ENCODE peak calls at places on chromosomes 16 and 17, in seven cellular contexts. N is activated T-cell treated with anti-CD3 and anti-CD28 coated beads for 1 hour; V is heart right ventricle; Z is RWPE1; T is hepatic stellate cell; I is left ventricle myocardium superior; R is stimulated activated CD4-positive, alpha-beta T cell treated with anti-CD3 and anti-CD28 coated beads, Interleukin-1b, Interleukin-23, amount 100 ng/mL, for 24 hours. L is an unnamed sample.

GRCh38 chr17:79997004-79997673 is 38.5 kb downstream of the TBC1D16 start:
- DNase-seq in N (peak; percentile 57), V (no peak), Z (no peak), T (no peak), I (no peak), R (no peak), L (no peak)

GRCh38 chr17:50693041-50693682 is 14.6 kb downstream of the ANKRD40 start:
- DNase-seq in N (no peak), V (no peak), Z (no peak), T (peak; percentile 46), I (no peak), R (no peak), L (no peak)

GRCh38 chr16:29678691-29679267 is at the start of gene QPRT:
- DNase-seq in N (no peak), V (peak; percentile 58), Z (no peak), T (peak; percentile 40), I (peak; percentile 68), R (no peak), L (no peak)

GRCh38 chr17:30506423-30506822 is 29.2 kb downstream of the GOSR1 start:
- DNase-seq in N (no peak), V (no peak), Z (no peak), T (no peak), I (no peak), R (no peak), L (no peak)

GRCh38 chr17:8051831-8052230 is 13.0 kb downstream of the ALOX15B start:
- DNase-seq in N (no peak), V (no peak), Z (no peak), T (no peak), I (no peak), R (no peak), L (no peak)

GRCh38 chr16:89746043-89746442 is 24.7 kb downstream of the ZNF276 start:
- DNase-seq in N (no peak), V (no peak), Z (no peak), T (no peak), I (no peak), R (no peak), L (no peak)

GRCh38 chr17:62931101-62931500 is 34.9 kb upstream of the TANC2 start:
- DNase-seq in N (no peak), V (no peak), Z (no peak), T (no peak), I (no peak), R (no peak), L (no peak)

GRCh38 chr16:27230562-27230991 is 27.3 kb downstream of the KDM8 start:
- DNase-seq in N (peak; percentile 64), V (no peak), Z (no peak), T (no peak), I (peak; percentile 44), R (no peak), L (no peak)

GRCh38 chr17:83154311-83155127 is 75.1 kb downstream of the METRNL start:
- DNase-seq in N (no peak), V (no peak), Z (no peak), T (no peak), I (no peak), R (no peak), L (no peak)

GRCh38 chr16:57386381-57386951 is 14.2 kb downstream of the CX3CL1 start:
- DNase-seq in N (no peak), V (no peak), Z (no peak), T (peak; percentile 75), I (no peak), R (no peak), L (no peak)

GRCh38 chr17:67417507-67417906 is 40.4 kb downstream of the PITPNC1 start:
- DNase-seq in N (no peak), V (no peak), Z (no peak), T (no peak), I (no peak), R (no peak), L (no peak)

GRCh38 chr16:54506691-54507090 is 220.1 kb upstream of the IRX3 start:
- DNase-seq in N (no peak), V (no peak), Z (no peak), T (no peak), I (no peak), R (no peak), L (no peak)

GRCh38 chr16:77840623-77841274 is 52.4 kb downstream of the VAT1L start:
- DNase-seq in N (no peak), V (no peak), Z (no peak), T (no peak), I (no peak), R (no peak), L (no peak)

GRCh38 chr17:35900693-35901487 is 20.7 kb upstream of the CCL5 start:
- DNase-seq in N (no peak), V (no peak), Z (no peak), T (peak; percentile 24), I (no peak), R (no peak), L (no peak)

GRCh38 chr16:67733734-67734470 is 14.8 kb upstream of the GFOD2 start:
- DNase-seq in N (no peak), V (no peak), Z (no peak), T (no peak), I (no peak), R (no peak), L (no peak)

GRCh38 chr17:7523033-7523432 is 25.8 kb upstream of the TNFSF12 start:
- DNase-seq in N (peak; percentile 46), V (no peak), Z (no peak), T (no peak), I (peak; percentile 48), R (no peak), L (no peak)

GRCh38 chr17:48472485-48473281 is 42.7 kb upstream of the SKAP1 start:
- DNase-seq in N (no peak), V (no peak), Z (no peak), T (peak; percentile 48), I (no peak), R (no peak), L (peak; percentile 52)

GRCh38 chr17:74730491-74731346 is 6.3 kb upstream of the RAB37 start:
- DNase-seq in N (peak; percentile 37), V (no peak), Z (no peak), T (no peak), I (no peak), R (no peak), L (no peak)

GRCh38 chr16:77723108-77723514 is 797 bp downstream of the NUDT7 start:
- DNase-seq in N (no peak), V (peak; percentile 16), Z (no peak), T (peak; percentile 8), I (peak; percentile 31), R (no peak), L (peak; percentile 14)

GRCh38 chr17:55689672-55690071 is 33.0 kb downstream of the TMEM100 start:
- DNase-seq in N (no peak), V (no peak), Z (no peak), T (no peak), I (no peak), R (no peak), L (no peak)

GRCh38 chr16:70715113-70715711 is 29.4 kb upstream of the MTSS2 start:
- DNase-seq in N (no peak), V (peak; percentile 80), Z (peak; percentile 98), T (peak; percentile 99), I (peak; percentile 87), R (no peak), L (no peak)

GRCh38 chr16:49478107-49478506 is 104.5 kb downstream of the C16orf78 start:
- DNase-seq in N (no peak), V (no peak), Z (no peak), T (no peak), I (no peak), R (no peak), L (no peak)

GRCh38 chr17:36500745-36501225 is 14.3 kb downstream of the ZNHIT3 start:
- DNase-seq in N (no peak), V (no peak), Z (no peak), T (no peak), I (no peak), R (no peak), L (no peak)

GRCh38 chr17:49998836-49999511 is 4.0 kb upstream of the DLX3 start:
- DNase-seq in N (no peak), V (no peak), Z (no peak), T (no peak), I (no peak), R (no peak), L (no peak)

GRCh38 chr17:34706029-34706428 is 126.6 kb downstream of the TMEM132E start:
- DNase-seq in N (no peak), V (peak; percentile 13), Z (peak; percentile 27), T (no peak), I (no peak), R (no peak), L (peak; percentile 63)

GRCh38 chr17:3104322-3104721 is at the start of gene OR1D2:
- DNase-seq in N (no peak), V (no peak), Z (no peak), T (no peak), I (no peak), R (no peak), L (no peak)

GRCh38 chr16:46715769-46716305 is 26.4 kb downstream of the ORC6 start:
- DNase-seq in N (no peak), V (peak; percentile 78), Z (no peak), T (no peak), I (peak; percentile 87), R (no peak), L (no peak)

GRCh38 chr16:31440511-31441184 is 1.9 kb downstream of the ZNF843 start:
- DNase-seq in N (no peak), V (no peak), Z (no peak), T (no peak), I (no peak), R (no peak), L (no peak)

GRCh38 chr17:77146882-77147281 is 6.1 kb downstream of the SEC14L1 start:
- DNase-seq in N (no peak), V (peak; percentile 35), Z (no peak), T (no peak), I (peak; percentile 55), R (no peak), L (no peak)

GRCh38 chr16:16857603-16858283 is 478.8 kb downstream of the NPIPA7 start:
- DNase-seq in N (no peak), V (no peak), Z (no peak), T (no peak), I (no peak), R (no peak), L (no peak)

GRCh38 chr16:69406780-69407331 is 17.6 kb upstream of the CYB5B start:
- DNase-seq in N (no peak), V (no peak), Z (no peak), T (no peak), I (no peak), R (no peak), L (no peak)

GRCh38 chr16:8675183-8676159 is 1.1 kb downstream of the ABAT start:
- DNase-seq in N (peak; percentile 16), V (no peak), Z (no peak), T (no peak), I (no peak), R (peak; percentile 27), L (no peak)

GRCh38 chr16:56041556-56042140 is 149.6 kb upstream of the GNAO1 start:
- DNase-seq in N (peak; percentile 0), V (no peak), Z (peak; percentile 50), T (peak; percentile 6), I (peak; percentile 33), R (no peak), L (peak; percentile 53)

GRCh38 chr17:5438716-5439445 is at the start of gene C1QBP:
- DNase-seq in N (peak; percentile 88), V (peak; percentile 93), Z (peak; percentile 89), T (peak; percentile 92), I (peak; percentile 95), R (peak; percentile 81), L (peak; percentile 90)

GRCh38 chr16:21005008-21005407 is 104.4 kb downstream of the LYRM1 start:
- DNase-seq in N (no peak), V (no peak), Z (no peak), T (no peak), I (no peak), R (no peak), L (no peak)

L was measured in Calu3.